ENCODE peak calls at places on chromosomes 3 and 15, in five cellular contexts. A, Q, X, Y and R are unnamed samples.

GRCh38 chr3:197023998-197024651 is 5.5 kb downstream of the MELTF start:
- DNase-seq in A (no peak), Q (no peak), X (no peak), Y (no peak), R (peak)

GRCh38 chr3:135199137-135199536 is 404.1 kb downstream of the EPHB1 start:
- DNase-seq in A (no peak), Y (no peak), Q (no peak), X (no peak), R (no peak)

GRCh38 chr3:32743934-32744333 is 58.9 kb downstream of the CNOT10 start:
- DNase-seq in Q (no peak), A (no peak), Y (no peak), X (no peak), R (no peak)

GRCh38 chr3:186241910-186242821 is 119.9 kb downstream of the DGKG start:
- DNase-seq in Q (no peak), X (peak), Y (peak), A (peak), R (peak)

GRCh38 chr3:33173103-33173502 is 45.5 kb downstream of the SUSD5 start:
- DNase-seq in X (no peak), A (no peak), Y (no peak), Q (no peak), R (no peak)

GRCh38 chr3:45105855-45106655 is 40.1 kb downstream of the CDCP1 start:
- DNase-seq in Q (peak), Y (no peak), X (peak), A (peak), R (no peak)

GRCh38 chr3:100425321-100425720 is 24.0 kb downstream of the LNP1 start:
- DNase-seq in A (no peak), Q (no peak), Y (no peak), X (no peak), R (no peak)

GRCh38 chr15:89114974-89115373 is 26.7 kb downstream of the ABHD2 start:
- DNase-seq in A (no peak), Q (no peak), X (no peak), Y (peak), R (no peak)

GRCh38 chr15:44081223-44082013 is 113.7 kb downstream of the FRMD5 start:
- DNase-seq in Q (no peak), X (no peak), Y (no peak), A (no peak), R (no peak)

GRCh38 chr3:34351857-34352545 is 553.6 kb downstream of the PDCD6IP start:
- DNase-seq in Q (no peak), Y (no peak), A (no peak), X (no peak), R (no peak)

GRCh38 chr3:129665024-129665768 is 58.7 kb upstream of the PLXND1 start:
- DNase-seq in Y (no peak), A (no peak), X (no peak), Q (no peak), R (no peak)

GRCh38 chr3:28139288-28139687 is 102.1 kb upstream of the CMC1 start:
- DNase-seq in Y (no peak), X (no peak), A (no peak), Q (no peak), R (no peak)

GRCh38 chr3:195249858-195250464 is 21.0 kb downstream of the XXYLT1 start:
- DNase-seq in X (no peak), Y (no peak), Q (no peak), A (no peak), R (peak)

GRCh38 chr3:42053476-42053875 is 37.7 kb upstream of the TRAK1 start:
- DNase-seq in X (no peak), A (no peak), Q (no peak), Y (no peak), R (no peak)

GRCh38 chr3:79199966-79200365 is 567.8 kb downstream of the ROBO1 start:
- DNase-seq in X (no peak), Y (no peak), Q (no peak), A (no peak), R (no peak)

GRCh38 chr15:35307026-35307425 is 221.9 kb upstream of the NANOGP8 start:
- DNase-seq in A (no peak), X (no peak), Q (no peak), Y (no peak), R (no peak)

GRCh38 chr3:123229145-123229544 is 27.4 kb downstream of the SEC22A start:
- DNase-seq in Q (no peak), X (no peak), Y (peak), A (no peak), R (no peak)